ENCODE peak calls at places on chromosomes 6 and 20, in four cellular contexts. R, V, K and A are unnamed samples.

GRCh38 chr6:18248698-18249097 is 15.6 kb downstream of the DEK start:
- DNase-seq in R (no peak), V (no peak), K (no peak), A (no peak)

GRCh38 chr6:146388736-146389364 is 154.8 kb upstream of the RAB32 start:
- DNase-seq in R (peak; percentile 85), V (no peak), K (no peak), A (no peak)

GRCh38 chr20:50335105-50335504 is 144.5 kb downstream of the CEBPB start:
- DNase-seq in R (peak; percentile 71), V (no peak), K (peak; percentile 31), A (peak; percentile 87)

GRCh38 chr20:48538058-48538825 is 289.6 kb downstream of the PREX1 start:
- DNase-seq in R (peak; percentile 48), V (peak; percentile 39), K (peak; percentile 52), A (peak; percentile 58)

GRCh38 chr20:58388028-58388601 is 914 bp upstream of the VAPB start:
- DNase-seq in R (no peak), V (no peak), K (no peak), A (no peak)

GRCh38 chr6:64811145-64811544 is 895.9 kb downstream of the EYS start:
- DNase-seq in R (no peak), V (no peak), K (no peak), A (no peak)

GRCh38 chr6:28597217-28597835 is 71.6 kb downstream of the GPX5 start:
- DNase-seq in R (peak; percentile 66), V (no peak), K (peak; percentile 68), A (peak; percentile 88)

GRCh38 chr6:115891111-115891669 is 169.5 kb downstream of the FRK start:
- DNase-seq in R (no peak), V (no peak), K (peak; percentile 30), A (no peak)

GRCh38 chr6:139198529-139199303 is 63.8 kb downstream of the HECA start:
- DNase-seq in R (no peak), V (no peak), K (no peak), A (peak; percentile 84)

GRCh38 chr20:57439432-57439831 is 48.2 kb downstream of the RBM38 start:
- DNase-seq in R (no peak), V (no peak), K (no peak), A (no peak)

GRCh38 chr6:111699123-111699522 is 93.4 kb upstream of the TRAF3IP2 start:
- DNase-seq in R (no peak), V (no peak), K (no peak), A (no peak)

GRCh38 chr6:2576499-2576898 is 174.2 kb downstream of the MYLK4 start:
- DNase-seq in R (no peak), V (no peak), K (no peak), A (no peak)

GRCh38 chr6:117404548-117404947 is 21.2 kb downstream of the ROS1 start:
- DNase-seq in R (peak; percentile 18), V (no peak), K (peak; percentile 21), A (no peak)

GRCh38 chr6:125867483-125867935 is 76.7 kb downstream of the NCOA7 start:
- DNase-seq in R (peak; percentile 2), V (peak; percentile 53), K (peak; percentile 84), A (peak; percentile 66)

GRCh38 chr20:53656653-53657288 is 63.1 kb upstream of the ZNF217 start:
- DNase-seq in R (no peak), V (no peak), K (peak; percentile 76), A (no peak)

GRCh38 chr6:41356838-41357237 is 21.4 kb downstream of the NCR2 start:
- DNase-seq in R (no peak), V (no peak), K (no peak), A (no peak)

GRCh38 chr6:137867685-137868509 is 838 bp downstream of the TNFAIP3 start:
- DNase-seq in R (peak; percentile 80), V (no peak), K (peak; percentile 37), A (peak; percentile 71)

GRCh38 chr20:25076201-25076600 is 5.7 kb downstream of the VSX1 start:
- DNase-seq in R (no peak), V (no peak), K (no peak), A (no peak)

GRCh38 chr20:25072226-25072811 is 9.6 kb downstream of the VSX1 start:
- DNase-seq in R (no peak), V (no peak), K (no peak), A (peak; percentile 38)

GRCh38 chr20:25071722-25072121 is 10.2 kb downstream of the VSX1 start:
- DNase-seq in R (no peak), V (no peak), K (no peak), A (peak; percentile 83)

GRCh38 chr20:25070821-25071473 is 11.0 kb downstream of the VSX1 start:
- DNase-seq in R (no peak), V (no peak), K (no peak), A (peak; percentile 27)

GRCh38 chr20:25073544-25073943 is 8.4 kb downstream of the VSX1 start:
- DNase-seq in R (no peak), V (no peak), K (no peak), A (no peak)
- H3K27me3 ChIP-seq in R (peaks cover 99% of the 10 kb centered on the region), V (peaks cover 22% of the 10 kb centered on the region), K (peaks cover 67% of the 10 kb centered on the region), A (peaks cover 67% of the 10 kb centered on the region)

DNA sequence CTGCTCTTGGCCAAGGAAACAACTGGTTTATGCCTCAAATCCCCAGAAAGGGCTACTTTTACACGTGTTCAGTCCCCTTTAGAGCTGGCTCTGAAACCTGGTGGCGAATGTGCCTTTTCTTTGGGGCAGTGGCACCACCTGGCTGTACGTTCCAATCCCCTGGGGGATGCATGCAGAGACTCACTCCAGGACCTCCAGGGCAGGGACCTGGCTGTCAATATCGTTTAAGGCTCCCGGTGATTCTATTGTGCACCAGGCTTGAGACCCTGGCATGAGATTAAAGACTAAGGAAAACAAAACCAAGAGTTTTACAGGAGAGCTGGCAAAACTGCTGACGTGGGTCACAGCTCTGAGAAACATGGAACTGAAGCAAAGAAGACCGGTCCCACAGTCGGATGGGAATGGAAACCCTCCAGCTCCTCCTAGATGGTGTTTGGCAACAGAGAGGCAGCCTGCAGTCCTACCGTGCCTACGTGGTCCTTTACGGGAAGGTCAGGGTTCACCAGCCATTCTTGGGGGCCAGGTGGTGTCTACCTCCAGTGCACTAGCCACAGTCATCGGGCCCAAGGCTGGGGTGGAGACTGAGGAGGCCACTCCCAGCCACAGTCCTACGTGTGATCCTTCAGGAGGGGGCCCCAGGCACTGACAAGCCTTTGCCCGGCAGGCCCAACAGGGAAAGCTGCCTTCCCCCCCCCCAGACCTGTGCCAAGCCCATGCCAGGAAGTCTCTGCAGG is 203.3 kb upstream of the CST7 start:
- DNase-seq in R (no peak), V (no peak), K (no peak), A (peak; percentile 18)
- TF ChIP-seq CTCF in R (no peak), V (no peak), K (no peak), A (no peak)

DNA sequence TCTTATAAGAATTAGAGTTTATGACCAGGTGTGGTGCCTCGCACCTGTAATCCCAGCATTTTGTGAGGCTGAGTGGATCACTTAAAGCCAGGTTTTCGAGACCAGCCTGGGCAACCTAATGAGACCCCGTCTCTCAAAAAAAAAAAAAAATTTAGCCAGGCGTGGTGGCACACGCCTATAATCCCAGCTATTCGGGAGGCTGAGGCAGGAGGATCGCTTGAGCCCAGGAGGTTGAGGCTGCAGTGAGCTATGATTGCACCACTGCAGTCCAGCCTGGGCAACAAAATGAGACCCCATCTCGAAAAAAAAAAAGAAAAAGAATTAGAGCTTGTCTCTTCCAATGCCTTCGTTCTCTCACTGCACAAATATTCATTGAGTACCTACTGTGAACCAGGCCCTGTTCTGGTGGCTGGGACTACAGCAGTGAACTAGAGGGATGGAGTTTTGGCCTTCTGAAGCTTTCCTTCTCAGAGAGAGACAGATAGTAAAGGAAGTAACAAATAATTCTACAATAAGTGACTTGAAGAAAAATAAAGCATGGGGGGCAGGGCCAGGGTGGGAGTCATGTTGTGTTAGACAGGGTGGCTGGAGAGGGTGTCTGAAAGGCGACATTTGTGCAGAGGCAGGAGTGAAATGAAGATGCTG is 56.4 kb downstream of the HNF4A start:
- DNase-seq in R (no peak), V (no peak), K (no peak), A (no peak)
- H3K9ac ChIP-seq in R (no peak overlapping the region), V (no peak overlapping the region), K (no peak overlapping the region), A (no peak overlapping the region)

GRCh38 chr20:2575682-2576081 is 39.3 kb downstream of the TMC2 start:
- DNase-seq in R (no peak), V (no peak), K (no peak), A (no peak)

GRCh38 chr20:2578430-2579192 is 42.2 kb downstream of the TMC2 start:
- DNase-seq in R (no peak), V (no peak), K (no peak), A (no peak)

DNA sequence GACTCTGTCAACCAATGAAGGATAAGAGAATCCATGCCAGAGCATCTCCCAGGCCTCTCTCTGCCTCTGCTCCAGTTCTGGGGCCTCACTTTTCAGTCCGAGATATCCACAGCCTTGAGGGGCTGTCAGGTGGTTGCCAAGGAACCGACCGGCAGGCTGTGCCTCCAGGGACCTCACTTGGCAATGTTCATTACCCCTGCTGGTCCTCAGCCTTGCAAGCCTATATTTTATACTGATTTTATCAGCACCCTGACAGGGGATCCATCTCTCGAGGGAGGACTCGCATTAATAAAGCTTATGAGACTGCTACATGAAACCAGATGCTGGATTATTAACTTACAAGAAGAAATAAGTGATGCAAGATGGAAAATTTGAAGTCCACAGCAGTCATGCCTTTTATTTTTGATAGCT is 39.9 kb downstream of the TMC2 start:
- DNase-seq in R (no peak), V (no peak), K (no peak), A (no peak)
- H3K27me3 ChIP-seq in R (peaks cover 29% of the 10 kb centered on the region), V (no peaks in the 10 kb centered on the region), K (peaks cover 10% of the 10 kb centered on the region), A (peaks cover under 1% of the 10 kb centered on the region)

GRCh38 chr6:40125680-40126079 is 191.4 kb upstream of the MOCS1 start:
- DNase-seq in R (no peak), V (no peak), K (no peak), A (no peak)

GRCh38 chr6:40131675-40132074 is 197.4 kb upstream of the MOCS1 start:
- DNase-seq in R (no peak), V (no peak), K (no peak), A (no peak)

GRCh38 chr6:40124924-40125323 is 190.7 kb upstream of the MOCS1 start:
- DNase-seq in R (no peak), V (no peak), K (no peak), A (no peak)

DNA sequence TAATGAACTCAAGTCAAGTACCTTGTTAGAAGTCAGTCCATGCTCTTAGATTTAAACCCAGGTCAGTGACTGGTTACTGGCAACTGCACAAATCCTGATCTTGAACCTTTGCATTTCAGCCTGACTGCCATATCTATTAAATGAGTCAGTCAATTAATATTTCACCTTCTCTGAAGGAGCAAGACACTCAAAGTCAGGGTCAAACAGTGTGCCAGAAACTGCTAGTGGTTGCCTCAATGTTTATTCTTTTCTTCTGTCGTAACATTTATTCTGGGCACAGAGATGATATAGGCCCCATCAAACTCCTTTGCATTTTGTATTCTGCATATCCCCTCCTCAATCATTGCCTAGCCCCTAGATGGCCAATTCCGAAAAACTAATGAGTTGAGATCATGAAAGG is 193.9 kb upstream of the MOCS1 start:
- DNase-seq in R (no peak), V (no peak), K (no peak), A (no peak)
- TF ChIP-seq CTCF in R (no peak), V (no peak), K (no peak), A (no peak)

GRCh38 chr6:94215614-94216013 is 796.3 kb upstream of the EPHA7 start:
- DNase-seq in R (no peak), V (no peak), K (no peak), A (no peak)
- H3K9ac ChIP-seq in R (no peak overlapping the region), V (no peak overlapping the region), K (no peak overlapping the region), A (no peak overlapping the region)